ENCODE peak calls at places on chromosomes 4 and X, in nine cellular contexts. R, Y, E, J, Q, F, V, Z and K are unnamed samples.

GRCh38 chr4:84647307-84647884 is 64.5 kb downstream of the CDS1 start:
- DNase-seq in Q (no peak), E (no peak), J (no peak), F (no peak), R (peak; percentile 1), V (no peak), Y (no peak), Z (no peak), K (no peak)

GRCh38 chr4:42642136-42642797 is 14.6 kb downstream of the ATP8A1 start:
- DNase-seq in Y (no peak), F (no peak), V (no peak), Q (no peak), J (peak; percentile 26), Z (no peak), R (no peak), E (no peak), K (no peak)

GRCh38 chrX:1020634-1021166 is 191.7 kb downstream of the CRLF2 start:
- DNase-seq in Q (no peak), R (no peak), V (no peak), Z (no peak), E (no peak), J (no peak), Y (no peak), F (no peak), K (no peak)

GRCh38 chr4:73856518-73856917 is 3.4 kb downstream of the PF4V1 start:
- DNase-seq in Q (no peak), F (no peak), V (no peak), E (no peak), R (no peak), Z (no peak), Y (no peak), J (no peak), K (no peak)

GRCh38 chr4:149531861-149532260 is 283.8 kb downstream of the IQCM start:
- DNase-seq in Z (no peak), V (no peak), Y (no peak), R (no peak), E (no peak), F (no peak), J (no peak), Q (no peak), K (no peak)

GRCh38 chr4:185587444-185588161 is 52.3 kb upstream of the PDLIM3 start:
- DNase-seq in E (peak; percentile 75), J (no peak), R (no peak), Q (no peak), Y (no peak), Z (peak; percentile 90), V (no peak), F (no peak), K (no peak)

GRCh38 chr4:176063718-176064117 is 1.9 kb upstream of the WDR17 start:
- DNase-seq in Y (no peak), V (no peak), Q (no peak), E (no peak), R (no peak), J (no peak), Z (no peak), F (no peak), K (no peak)

GRCh38 chrX:50469206-50469605 is 1.4 kb downstream of the DGKK start:
- DNase-seq in E (no peak), R (no peak), Y (no peak), J (no peak), Q (no peak), V (no peak), Z (no peak), F (no peak), K (no peak)

GRCh38 chr4:100372432-100372831 is 145.4 kb downstream of the EMCN start:
- DNase-seq in J (peak; percentile 47), Q (no peak), V (no peak), E (no peak), R (no peak), Z (peak; percentile 3), F (no peak), Y (no peak), K (no peak)

GRCh38 chr4:89765966-89766365 is 71.0 kb downstream of the SNCA start:
- DNase-seq in Q (no peak), V (peak; percentile 64), F (no peak), Z (no peak), R (no peak), J (no peak), Y (no peak), E (no peak), K (no peak)

GRCh38 chrX:39609941-39610340 is 487.8 kb downstream of the BCOR start:
- DNase-seq in V (no peak), R (no peak), E (no peak), Y (no peak), Z (no peak), F (no peak), J (no peak), Q (no peak), K (no peak)

GRCh38 chr4:687975-688694 is 816 bp downstream of the SLC49A3 start:
- DNase-seq in E (no peak), F (no peak), J (no peak), V (no peak), Z (no peak), R (no peak), Y (no peak), Q (no peak), K (peak; percentile 41)

GRCh38 chr4:151809716-151810115 is 48.9 kb upstream of the GATB start:
- DNase-seq in Y (no peak), J (no peak), Z (no peak), Q (no peak), F (no peak), R (no peak), V (no peak), E (no peak), K (no peak)

GRCh38 chrX:104310084-104310483 is 55.4 kb upstream of the ESX1 start:
- DNase-seq in F (no peak), J (peak; percentile 1), Z (no peak), R (peak; percentile 2), Y (no peak), V (no peak), E (no peak), Q (no peak), K (no peak)

GRCh38 chr4:3475041-3475712 is 12.1 kb downstream of the DOK7 start:
- DNase-seq in Y (peak; percentile 57), R (no peak), V (no peak), J (no peak), F (no peak), E (no peak), Z (no peak), Q (no peak), K (peak; percentile 28)

GRCh38 chr4:24979554-24979953 is 51.2 kb downstream of the LGI2 start:
- DNase-seq in F (peak; percentile 71), J (no peak), V (peak; percentile 88), E (no peak), R (no peak), Y (peak; percentile 75), Z (no peak), Q (no peak), K (no peak)